ENCODE peak calls at places on chromosome 2, in eight cellular contexts. One of them, this sample, is unnamed.

GRCh38 chr2:74747411-74748080 is 86.4 kb upstream of the HK2 start:
- DNase-seq in head of caudate nucleus: no peak
- DNase-seq in Kasumi-1: no peak
- DNase-seq in body of pancreas: no peak
- DNase-seq in RPMI7951: peak
- DNase-seq in CD8-positive, alpha-beta T cell: no peak
- DNase-seq in T-helper 22 cell: no peak
- DNase-seq in MCF 10A: peak
- DNase-seq in this sample: no peak

GRCh38 chr2:230124792-230125452 is 56.2 kb upstream of the SLC16A14 start:
- DNase-seq in head of caudate nucleus: peak
- DNase-seq in Kasumi-1: peak
- DNase-seq in body of pancreas: peak
- DNase-seq in RPMI7951: peak
- DNase-seq in CD8-positive, alpha-beta T cell: no peak
- DNase-seq in T-helper 22 cell: no peak
- DNase-seq in MCF 10A: no peak
- DNase-seq in this sample: no peak

GRCh38 chr2:164485541-164485940 is 135.7 kb downstream of the GRB14 start:
- DNase-seq in head of caudate nucleus: no peak
- DNase-seq in Kasumi-1: no peak
- DNase-seq in body of pancreas: no peak
- DNase-seq in RPMI7951: peak
- DNase-seq in CD8-positive, alpha-beta T cell: no peak
- DNase-seq in T-helper 22 cell: no peak
- DNase-seq in MCF 10A: no peak
- DNase-seq in this sample: no peak

GRCh38 chr2:8882094-8882493 is 44.7 kb upstream of the KIDINS220 start:
- DNase-seq in head of caudate nucleus: peak
- DNase-seq in Kasumi-1: peak
- DNase-seq in body of pancreas: no peak
- DNase-seq in RPMI7951: peak
- DNase-seq in CD8-positive, alpha-beta T cell: no peak
- DNase-seq in T-helper 22 cell: no peak
- DNase-seq in MCF 10A: peak
- DNase-seq in this sample: no peak

GRCh38 chr2:157509755-157510154 is 65.9 kb upstream of the CYTIP start:
- DNase-seq in head of caudate nucleus: no peak
- DNase-seq in Kasumi-1: peak
- DNase-seq in body of pancreas: no peak
- DNase-seq in RPMI7951: no peak
- DNase-seq in CD8-positive, alpha-beta T cell: no peak
- DNase-seq in T-helper 22 cell: no peak
- DNase-seq in MCF 10A: peak
- DNase-seq in this sample: peak

GRCh38 chr2:234680688-234681050 is 183.8 kb upstream of the ARL4C start:
- DNase-seq in head of caudate nucleus: no peak
- DNase-seq in Kasumi-1: no peak
- DNase-seq in body of pancreas: no peak
- DNase-seq in RPMI7951: no peak
- DNase-seq in CD8-positive, alpha-beta T cell: no peak
- DNase-seq in T-helper 22 cell: no peak
- DNase-seq in MCF 10A: no peak
- DNase-seq in this sample: no peak

GRCh38 chr2:11152591-11152990 is 2.7 kb upstream of the SLC66A3 start:
- DNase-seq in head of caudate nucleus: no peak
- DNase-seq in Kasumi-1: no peak
- DNase-seq in body of pancreas: no peak
- DNase-seq in RPMI7951: no peak
- DNase-seq in CD8-positive, alpha-beta T cell: no peak
- DNase-seq in T-helper 22 cell: no peak
- DNase-seq in MCF 10A: no peak
- DNase-seq in this sample: no peak

GRCh38 chr2:60070166-60070565 is 483.3 kb downstream of the BCL11A start:
- DNase-seq in head of caudate nucleus: no peak
- DNase-seq in Kasumi-1: no peak
- DNase-seq in body of pancreas: no peak
- DNase-seq in RPMI7951: no peak
- DNase-seq in CD8-positive, alpha-beta T cell: no peak
- DNase-seq in T-helper 22 cell: no peak
- DNase-seq in MCF 10A: no peak
- DNase-seq in this sample: no peak

GRCh38 chr2:101823347-101823791 is 125.9 kb downstream of the MAP4K4 start:
- DNase-seq in head of caudate nucleus: peak
- DNase-seq in Kasumi-1: peak
- DNase-seq in body of pancreas: peak
- DNase-seq in RPMI7951: peak
- DNase-seq in CD8-positive, alpha-beta T cell: peak
- DNase-seq in T-helper 22 cell: peak
- DNase-seq in MCF 10A: peak
- DNase-seq in this sample: peak

GRCh38 chr2:229454934-229455631 is 184.0 kb upstream of the PID1 start:
- DNase-seq in head of caudate nucleus: no peak
- DNase-seq in Kasumi-1: no peak
- DNase-seq in body of pancreas: no peak
- DNase-seq in RPMI7951: peak
- DNase-seq in CD8-positive, alpha-beta T cell: no peak
- DNase-seq in T-helper 22 cell: no peak
- DNase-seq in MCF 10A: peak
- DNase-seq in this sample: no peak

GRCh38 chr2:178829299-178829698 is 22.1 kb upstream of the TTN start:
- DNase-seq in head of caudate nucleus: no peak
- DNase-seq in Kasumi-1: no peak
- DNase-seq in body of pancreas: no peak
- DNase-seq in RPMI7951: peak
- DNase-seq in CD8-positive, alpha-beta T cell: no peak
- DNase-seq in T-helper 22 cell: no peak
- DNase-seq in MCF 10A: no peak
- DNase-seq in this sample: no peak

GRCh38 chr2:36507408-36507812 is 90.6 kb downstream of the FEZ2 start:
- DNase-seq in head of caudate nucleus: peak
- DNase-seq in Kasumi-1: peak
- DNase-seq in body of pancreas: peak
- DNase-seq in RPMI7951: peak
- DNase-seq in CD8-positive, alpha-beta T cell: peak
- DNase-seq in T-helper 22 cell: no peak
- DNase-seq in MCF 10A: peak
- DNase-seq in this sample: peak

GRCh38 chr2:160486341-160486740 is 7.3 kb downstream of the RBMS1 start:
- DNase-seq in head of caudate nucleus: no peak
- DNase-seq in Kasumi-1: no peak
- DNase-seq in body of pancreas: no peak
- DNase-seq in RPMI7951: no peak
- DNase-seq in CD8-positive, alpha-beta T cell: no peak
- DNase-seq in T-helper 22 cell: no peak
- DNase-seq in MCF 10A: no peak
- DNase-seq in this sample: no peak

GRCh38 chr2:158179660-158180059 is 78.0 kb downstream of the UPP2 start:
- DNase-seq in head of caudate nucleus: no peak
- DNase-seq in Kasumi-1: peak
- DNase-seq in body of pancreas: no peak
- DNase-seq in RPMI7951: peak
- DNase-seq in CD8-positive, alpha-beta T cell: no peak
- DNase-seq in T-helper 22 cell: no peak
- DNase-seq in MCF 10A: peak
- DNase-seq in this sample: peak

GRCh38 chr2:3823748-3824147 is 120.4 kb downstream of the DCDC2C start:
- DNase-seq in head of caudate nucleus: no peak
- DNase-seq in Kasumi-1: no peak
- DNase-seq in body of pancreas: no peak
- DNase-seq in RPMI7951: no peak
- DNase-seq in CD8-positive, alpha-beta T cell: no peak
- DNase-seq in T-helper 22 cell: no peak
- DNase-seq in MCF 10A: peak
- DNase-seq in this sample: no peak

GRCh38 chr2:190447766-190448165 is 39.6 kb downstream of the MFSD6 start:
- DNase-seq in head of caudate nucleus: no peak
- DNase-seq in Kasumi-1: no peak
- DNase-seq in body of pancreas: no peak
- DNase-seq in RPMI7951: no peak
- DNase-seq in CD8-positive, alpha-beta T cell: no peak
- DNase-seq in T-helper 22 cell: no peak
- DNase-seq in MCF 10A: no peak
- DNase-seq in this sample: no peak

GRCh38 chr2:107932483-107932882 is 53.8 kb upstream of the SLC5A7 start:
- DNase-seq in head of caudate nucleus: no peak
- DNase-seq in Kasumi-1: no peak
- DNase-seq in body of pancreas: no peak
- DNase-seq in RPMI7951: peak
- DNase-seq in CD8-positive, alpha-beta T cell: no peak
- DNase-seq in T-helper 22 cell: no peak
- DNase-seq in MCF 10A: peak
- DNase-seq in this sample: no peak

GRCh38 chr2:240348522-240348921 is 86.9 kb upstream of the GPC1 start:
- DNase-seq in head of caudate nucleus: no peak
- DNase-seq in Kasumi-1: no peak
- DNase-seq in body of pancreas: no peak
- DNase-seq in RPMI7951: no peak
- DNase-seq in CD8-positive, alpha-beta T cell: no peak
- DNase-seq in T-helper 22 cell: no peak
- DNase-seq in MCF 10A: no peak
- DNase-seq in this sample: no peak

GRCh38 chr2:10073706-10074105 is 6.5 kb downstream of the CYS1 start:
- DNase-seq in head of caudate nucleus: no peak
- DNase-seq in Kasumi-1: no peak
- DNase-seq in body of pancreas: no peak
- DNase-seq in RPMI7951: no peak
- DNase-seq in CD8-positive, alpha-beta T cell: no peak
- DNase-seq in T-helper 22 cell: no peak
- DNase-seq in MCF 10A: no peak
- DNase-seq in this sample: no peak

GRCh38 chr2:85662899-85663683 is 4.9 kb downstream of the SFTPB start:
- DNase-seq in head of caudate nucleus: no peak
- DNase-seq in Kasumi-1: no peak
- DNase-seq in body of pancreas: no peak
- DNase-seq in RPMI7951: peak
- DNase-seq in CD8-positive, alpha-beta T cell: no peak
- DNase-seq in T-helper 22 cell: no peak
- DNase-seq in MCF 10A: peak
- DNase-seq in this sample: no peak

GRCh38 chr2:64338910-64339500 is 115.0 kb upstream of the LGALSL start:
- DNase-seq in head of caudate nucleus: no peak
- DNase-seq in Kasumi-1: no peak
- DNase-seq in body of pancreas: no peak
- DNase-seq in RPMI7951: peak
- DNase-seq in CD8-positive, alpha-beta T cell: peak
- DNase-seq in T-helper 22 cell: no peak
- DNase-seq in MCF 10A: peak
- DNase-seq in this sample: no peak

GRCh38 chr2:84881581-84882414 is 914 bp upstream of the TRABD2A start:
- DNase-seq in head of caudate nucleus: peak
- DNase-seq in Kasumi-1: peak
- DNase-seq in body of pancreas: peak
- DNase-seq in RPMI7951: peak
- DNase-seq in CD8-positive, alpha-beta T cell: peak
- DNase-seq in T-helper 22 cell: peak
- DNase-seq in MCF 10A: peak
- DNase-seq in this sample: peak

GRCh38 chr2:119744335-119744939 is 15.3 kb upstream of the PTPN4 start:
- DNase-seq in head of caudate nucleus: no peak
- DNase-seq in Kasumi-1: no peak
- DNase-seq in body of pancreas: no peak
- DNase-seq in RPMI7951: peak
- DNase-seq in CD8-positive, alpha-beta T cell: no peak
- DNase-seq in T-helper 22 cell: no peak
- DNase-seq in MCF 10A: peak
- DNase-seq in this sample: no peak

GRCh38 chr2:240182966-240183365 is 42.5 kb upstream of the OTOS start:
- DNase-seq in head of caudate nucleus: no peak
- DNase-seq in Kasumi-1: no peak
- DNase-seq in body of pancreas: no peak
- DNase-seq in RPMI7951: no peak
- DNase-seq in CD8-positive, alpha-beta T cell: no peak
- DNase-seq in T-helper 22 cell: no peak
- DNase-seq in MCF 10A: no peak
- DNase-seq in this sample: no peak

GRCh38 chr2:149365826-149366583 is 35.6 kb downstream of the LYPD6 start:
- DNase-seq in head of caudate nucleus: no peak
- DNase-seq in Kasumi-1: no peak
- DNase-seq in body of pancreas: peak
- DNase-seq in RPMI7951: peak
- DNase-seq in CD8-positive, alpha-beta T cell: no peak
- DNase-seq in T-helper 22 cell: no peak
- DNase-seq in MCF 10A: peak
- DNase-seq in this sample: peak

GRCh38 chr2:97714950-97715652 is 1.7 kb downstream of the ZAP70 start:
- DNase-seq in head of caudate nucleus: no peak
- DNase-seq in Kasumi-1: no peak
- DNase-seq in body of pancreas: no peak
- DNase-seq in RPMI7951: no peak
- DNase-seq in CD8-positive, alpha-beta T cell: no peak
- DNase-seq in T-helper 22 cell: no peak
- DNase-seq in MCF 10A: no peak
- DNase-seq in this sample: no peak

GRCh38 chr2:151878655-151879563 is 50.7 kb upstream of the ARL5A start:
- DNase-seq in head of caudate nucleus: no peak
- DNase-seq in Kasumi-1: peak
- DNase-seq in body of pancreas: no peak
- DNase-seq in RPMI7951: peak
- DNase-seq in CD8-positive, alpha-beta T cell: no peak
- DNase-seq in T-helper 22 cell: no peak
- DNase-seq in MCF 10A: peak
- DNase-seq in this sample: no peak

GRCh38 chr2:109066917-109067828 is 61.8 kb upstream of the SH3RF3 start:
- DNase-seq in head of caudate nucleus: peak
- DNase-seq in Kasumi-1: no peak
- DNase-seq in body of pancreas: no peak
- DNase-seq in RPMI7951: no peak
- DNase-seq in CD8-positive, alpha-beta T cell: no peak
- DNase-seq in T-helper 22 cell: no peak
- DNase-seq in MCF 10A: no peak
- DNase-seq in this sample: no peak

GRCh38 chr2:69773201-69773600 is 31.3 kb downstream of the ANXA4 start:
- DNase-seq in head of caudate nucleus: no peak
- DNase-seq in Kasumi-1: no peak
- DNase-seq in body of pancreas: no peak
- DNase-seq in RPMI7951: peak
- DNase-seq in CD8-positive, alpha-beta T cell: no peak
- DNase-seq in T-helper 22 cell: no peak
- DNase-seq in MCF 10A: peak
- DNase-seq in this sample: no peak

GRCh38 chr2:15808221-15808574 is 132.2 kb upstream of the MYCN start:
- DNase-seq in head of caudate nucleus: no peak
- DNase-seq in Kasumi-1: no peak
- DNase-seq in body of pancreas: no peak
- DNase-seq in RPMI7951: no peak
- DNase-seq in CD8-positive, alpha-beta T cell: no peak
- DNase-seq in T-helper 22 cell: no peak
- DNase-seq in MCF 10A: no peak
- DNase-seq in this sample: no peak

GRCh38 chr2:64748561-64748960 is 94.8 kb upstream of the SERTAD2 start:
- DNase-seq in head of caudate nucleus: no peak
- DNase-seq in Kasumi-1: no peak
- DNase-seq in body of pancreas: no peak
- DNase-seq in RPMI7951: no peak
- DNase-seq in CD8-positive, alpha-beta T cell: no peak
- DNase-seq in T-helper 22 cell: no peak
- DNase-seq in MCF 10A: no peak
- DNase-seq in this sample: no peak

GRCh38 chr2:101958071-101958470 is 33.7 kb upstream of the IL1R2 start:
- DNase-seq in head of caudate nucleus: no peak
- DNase-seq in Kasumi-1: no peak
- DNase-seq in body of pancreas: no peak
- DNase-seq in RPMI7951: peak
- DNase-seq in CD8-positive, alpha-beta T cell: no peak
- DNase-seq in T-helper 22 cell: no peak
- DNase-seq in MCF 10A: peak
- DNase-seq in this sample: no peak

GRCh38 chr2:186431306-186431705 is 54.8 kb upstream of the ZC3H15 start:
- DNase-seq in head of caudate nucleus: no peak
- DNase-seq in Kasumi-1: no peak
- DNase-seq in body of pancreas: no peak
- DNase-seq in RPMI7951: no peak
- DNase-seq in CD8-positive, alpha-beta T cell: no peak
- DNase-seq in T-helper 22 cell: no peak
- DNase-seq in MCF 10A: peak
- DNase-seq in this sample: no peak

GRCh38 chr2:28717339-28717758 is 34.3 kb upstream of the PPP1CB start:
- DNase-seq in head of caudate nucleus: peak
- DNase-seq in Kasumi-1: peak
- DNase-seq in body of pancreas: peak
- DNase-seq in RPMI7951: peak
- DNase-seq in CD8-positive, alpha-beta T cell: no peak
- DNase-seq in T-helper 22 cell: no peak
- DNase-seq in MCF 10A: peak
- DNase-seq in this sample: no peak